ENCODE peak calls at places on chromosomes 7 and 10, in five cellular contexts. Z is ovary, H is epithelial cell of esophagus, U is cardiac muscle cell, E is progenitor cell of endocrine pancreas. X is an unnamed sample.

GRCh38 chr7:13541326-13541725 is 448.1 kb downstream of the ETV1 start:
- DNase-seq in Z (no peak), H (no peak), U (no peak), E (no peak), X (no peak)

GRCh38 chr7:128442346-128442745 is 13.3 kb upstream of the HILPDA start:
- DNase-seq in U (no peak), H (no peak), Z (no peak), E (no peak), X (no peak)

GRCh38 chr10:82621680-82622079 is 746.7 kb downstream of the NRG3 start:
- DNase-seq in H (no peak), E (no peak), Z (no peak), U (no peak), X (no peak)

GRCh38 chr7:107744345-107744750 is 406 bp downstream of the CBLL1 start:
- DNase-seq in E (no peak), Z (no peak), H (no peak), U (no peak), X (no peak)

GRCh38 chr10:100866010-100866409 is 46.8 kb upstream of the SLF2 start:
- DNase-seq in Z (no peak), H (no peak), U (no peak), E (no peak), X (no peak)

GRCh38 chr7:143217806-143218205 is 4.0 kb upstream of the TAS2R40 start:
- DNase-seq in H (no peak), U (no peak), Z (no peak), E (no peak), X (no peak)

GRCh38 chr10:21526952-21527633 is 1.6 kb upstream of the SKIDA1 start:
- DNase-seq in Z (peak), H (peak), E (peak), U (peak), X (peak)

GRCh38 chr10:80552151-80552646 is 14.5 kb downstream of the SH2D4B start:
- DNase-seq in U (peak), Z (no peak), H (no peak), E (no peak), X (no peak)

GRCh38 chr7:47416454-47417121 is 165.3 kb downstream of the TNS3 start:
- DNase-seq in H (no peak), E (no peak), Z (no peak), U (no peak), X (no peak)

GRCh38 chr10:130924138-130924819 is 387.2 kb downstream of the TCERG1L start:
- DNase-seq in Z (no peak), U (peak), E (peak), H (no peak), X (no peak)

GRCh38 chr10:86218160-86218559 is 148.4 kb downstream of the GRID1 start:
- DNase-seq in H (no peak), Z (no peak), U (no peak), E (no peak), X (no peak)

GRCh38 chr7:29322023-29322712 is 127.6 kb downstream of the CHN2 start:
- DNase-seq in U (no peak), H (no peak), Z (no peak), E (no peak), X (no peak)

GRCh38 chr10:75105576-75106197 is 5.8 kb upstream of the SAMD8 start:
- DNase-seq in H (no peak), E (no peak), Z (no peak), U (no peak), X (no peak)

GRCh38 chr10:501596-501995 is 187.9 kb downstream of the DIP2C start:
- DNase-seq in E (no peak), Z (no peak), U (no peak), H (peak), X (no peak)

GRCh38 chr7:92691578-92691977 is 101.4 kb upstream of the FAM133B start:
- DNase-seq in H (peak), E (no peak), U (peak), Z (no peak), X (no peak)

GRCh38 chr7:158695726-158696452 is 8.7 kb downstream of the NCAPG2 start:
- DNase-seq in E (no peak), H (peak), U (peak), Z (peak), X (no peak)

GRCh38 chr7:127692200-127692599 is 40.2 kb downstream of the SND1 start:
- DNase-seq in E (no peak), U (no peak), H (no peak), Z (no peak), X (no peak)

GRCh38 chr7:103687981-103688380 is 242.0 kb upstream of the SLC26A5 start:
- DNase-seq in E (no peak), U (no peak), H (no peak), Z (no peak), X (no peak)

GRCh38 chr10:19815478-19816419 is 483 bp upstream of the PLXDC2 start:
- DNase-seq in H (peak), U (peak), Z (peak), E (peak), X (peak)

GRCh38 chr7:11193888-11194287 is 220.2 kb downstream of the PHF14 start:
- DNase-seq in U (no peak), Z (no peak), H (no peak), E (no peak), X (no peak)

GRCh38 chr7:135620980-135621850 is 41.1 kb upstream of the STMP1 start:
- DNase-seq in Z (peak), H (peak), U (peak), E (no peak), X (no peak)

GRCh38 chr10:74585231-74586087 is 240.9 kb upstream of the KAT6B start:
- DNase-seq in Z (peak), U (no peak), E (no peak), H (no peak), X (no peak)

GRCh38 chr7:11830004-11830403 is 2.0 kb downstream of the THSD7A start:
- DNase-seq in H (no peak), U (no peak), E (no peak), Z (no peak), X (no peak)

GRCh38 chr7:16817536-16817935 is 12.7 kb upstream of the AGR2 start:
- DNase-seq in E (no peak), H (peak), Z (no peak), U (no peak), X (no peak)

GRCh38 chr10:110498087-110498981 is 627 bp downstream of the DUSP5 start:
- DNase-seq in E (peak), Z (peak), H (peak), U (peak), X (peak)

GRCh38 chr10:122114156-122114747 is 125.3 kb downstream of the TACC2 start:
- DNase-seq in H (no peak), U (no peak), E (no peak), Z (no peak), X (no peak)

GRCh38 chr7:107573537-107573936 is 6.5 kb upstream of the BCAP29 start:
- DNase-seq in E (no peak), Z (no peak), H (no peak), U (no peak), X (no peak)

GRCh38 chr10:68043030-68043429 is 32.1 kb downstream of the HERC4 start:
- DNase-seq in E (no peak), Z (no peak), U (no peak), H (peak), X (no peak)

GRCh38 chr7:47320296-47320695 is 261.6 kb downstream of the TNS3 start:
- DNase-seq in H (no peak), Z (no peak), U (no peak), E (no peak), X (no peak)

GRCh38 chr7:81447351-81447952 is 322.4 kb downstream of the HGF start:
- DNase-seq in U (peak), E (no peak), Z (no peak), H (peak), X (no peak)

GRCh38 chr10:76190871-76191270 is 759.4 kb downstream of the LRMDA start:
- DNase-seq in H (no peak), Z (no peak), U (no peak), E (no peak), X (no peak)

GRCh38 chr10:88990528-88991160 is at the start of gene FAS:
- DNase-seq in U (peak), H (peak), E (peak), Z (peak), X (peak)

GRCh38 chr10:132878730-132879407 is 63.5 kb downstream of the CFAP46 start:
- DNase-seq in E (no peak), H (no peak), U (no peak), Z (no peak), X (no peak)

GRCh38 chr7:44131173-44132009 is 8.0 kb upstream of the POLD2 start:
- DNase-seq in H (peak), U (peak), Z (no peak), E (peak), X (no peak)
- TF ChIP-seq CTCF in H (peak), U (peak), Z (no peak), E (peak), X (no peak)

GRCh38 chr7:36736090-36736826 is 12.0 kb upstream of the AOAH start:
- DNase-seq in H (no peak), E (no peak), U (no peak), Z (no peak), X (no peak)
- TF ChIP-seq CTCF in H (no peak), E (no peak), U (no peak), Z (no peak), X (no peak)

GRCh38 chr7:1021366-1021765 is 23.0 kb upstream of the GPR146 start:
- DNase-seq in E (no peak), Z (no peak), H (no peak), U (no peak), X (no peak)

GRCh38 chr7:1019789-1020610 is 24.3 kb upstream of the GPR146 start:
- DNase-seq in Z (no peak), U (no peak), E (no peak), H (no peak), X (no peak)

GRCh38 chr7:1021931-1022330 is 22.4 kb upstream of the GPR146 start:
- DNase-seq in H (no peak), U (no peak), E (no peak), Z (no peak), X (no peak)

GRCh38 chr7:1022356-1022755 is 22.0 kb upstream of the GPR146 start:
- DNase-seq in H (no peak), U (no peak), Z (no peak), E (no peak), X (no peak)

GRCh38 chr7:1020849-1021251 is 23.5 kb upstream of the GPR146 start:
- DNase-seq in U (no peak), H (no peak), E (no peak), Z (no peak), X (no peak)
- TF ChIP-seq CTCF in U (no peak), H (no peak), E (no peak), Z (no peak), X (no peak)

GRCh38 chr10:54133201-54133600 is 667.8 kb downstream of the PCDH15 start:
- DNase-seq in U (peak), Z (no peak), H (peak), E (no peak), X (no peak)
- TF ChIP-seq CTCF in U (no peak), Z (no peak), H (peak), E (peak), X (no peak)

DNA sequence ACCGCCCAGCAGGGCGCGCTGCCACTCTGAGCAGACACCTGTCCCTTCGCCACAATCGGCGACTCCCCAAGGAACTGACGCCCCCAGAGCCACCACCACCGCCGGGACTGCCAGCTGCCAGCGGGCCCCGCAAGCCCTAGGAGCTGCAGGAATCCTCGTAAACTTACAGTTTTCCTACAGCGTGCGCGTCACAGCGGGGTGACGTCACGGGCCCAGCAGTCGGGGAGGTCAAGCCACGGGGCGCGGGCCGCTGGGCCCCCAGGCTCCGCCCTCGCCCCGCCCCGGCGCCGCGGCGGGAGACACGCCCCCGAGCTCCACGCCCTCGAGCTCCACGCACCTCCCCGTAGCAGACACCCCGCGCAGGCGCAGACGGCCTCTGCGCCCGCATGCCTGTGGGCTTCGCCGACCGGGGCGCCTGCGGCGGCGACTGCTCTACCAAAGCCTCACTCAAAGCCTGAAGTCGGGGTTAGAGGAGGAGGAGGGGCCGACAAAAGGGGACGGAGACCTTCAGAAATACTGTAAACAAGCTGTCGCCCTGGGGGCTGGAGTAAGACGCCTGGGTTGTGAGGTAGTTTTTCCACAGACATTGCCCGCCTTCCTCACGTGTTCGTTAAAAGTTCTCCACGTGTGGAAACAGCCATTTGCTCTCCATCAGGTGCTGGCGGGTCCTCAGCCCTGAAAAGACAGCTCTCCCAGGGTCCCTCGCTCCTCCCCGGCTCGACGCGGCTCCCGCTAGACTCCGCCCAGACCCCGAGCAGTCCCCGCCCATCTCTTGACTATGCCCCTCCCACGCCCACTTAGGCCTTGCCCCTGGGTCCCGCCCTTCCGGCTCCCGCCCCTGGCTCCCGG is at the start of gene ZNF438:
- DNase-seq in E (peak), U (peak), Z (peak), H (peak), X (peak)
- TF ChIP-seq CTCF in E (peak), U (peak), Z (peak), H (peak), X (peak)

GRCh38 chr10:4981722-4982471 is 18.7 kb downstream of the AKR1C1 start:
- DNase-seq in E (peak), U (peak), Z (no peak), H (peak), X (no peak)
- TF ChIP-seq CTCF in E (peak), U (peak), Z (peak), H (peak), X (no peak)

GRCh38 chr7:30526163-30526562 is 21.5 kb upstream of the GGCT start:
- DNase-seq in Z (no peak), U (no peak), H (no peak), E (no peak), X (no peak)
- TF ChIP-seq CTCF in Z (no peak), U (no peak), H (no peak), E (no peak), X (no peak)

GRCh38 chr10:114002422-114002821 is 41.2 kb upstream of the ADRB1 start:
- DNase-seq in U (no peak), H (no peak), E (no peak), Z (no peak), X (no peak)
- TF ChIP-seq CTCF in U (no peak), H (peak), E (peak), Z (no peak), X (no peak)

X was measured in natural killer cell.